ENCODE peak calls at places on chromosomes 12 and 14, in six cellular contexts. C, O, Q, X, Y and R are unnamed samples.

GRCh38 chr14:34981743-34982420 is 910 bp upstream of the SRP54 start:
- DNase-seq in Y (no peak), O (peak), X (no peak), C (peak), Q (peak), R (peak)

GRCh38 chr12:97513921-97514320 is 51.3 kb downstream of the RMST start:
- DNase-seq in X (no peak), Q (no peak), Y (no peak), C (no peak), O (no peak), R (no peak)

GRCh38 chr12:110548678-110549077 is 34.4 kb downstream of the PPTC7 start:
- DNase-seq in O (no peak), Y (no peak), X (no peak), Q (no peak), C (peak), R (no peak)

GRCh38 chr14:22487941-22488340 is 101.1 kb downstream of the DAD1 start:
- DNase-seq in Y (no peak), O (no peak), C (no peak), X (no peak), Q (no peak), R (no peak)

GRCh38 chr12:115224031-115224430 is 540.1 kb upstream of the TBX3 start:
- DNase-seq in X (no peak), Q (no peak), O (no peak), Y (no peak), C (peak), R (no peak)

GRCh38 chr12:91732086-91732485 is 413.6 kb downstream of the BTG1 start:
- DNase-seq in Y (no peak), O (no peak), C (peak), Q (no peak), X (no peak), R (no peak)

GRCh38 chr12:104513681-104514080 is 56.9 kb downstream of the CHST11 start:
- DNase-seq in X (no peak), Y (no peak), O (no peak), Q (no peak), C (peak), R (no peak)

GRCh38 chr12:49612210-49612609 is 6.8 kb upstream of the FAM186B start:
- DNase-seq in X (no peak), C (no peak), O (no peak), Q (no peak), Y (no peak), R (no peak)

GRCh38 chr14:92501891-92502351 is 11.7 kb upstream of the RIN3 start:
- DNase-seq in Y (peak), O (no peak), C (peak), Q (no peak), X (peak), R (no peak)

GRCh38 chr14:81219821-81220487 is 805 bp downstream of the GTF2A1 start:
- DNase-seq in Q (peak), C (peak), X (no peak), Y (no peak), O (no peak), R (peak)

GRCh38 chr12:12294215-12295005 is 27.6 kb upstream of the LRP6 start:
- DNase-seq in O (no peak), Y (no peak), X (no peak), C (peak), Q (no peak), R (no peak)

DNA sequence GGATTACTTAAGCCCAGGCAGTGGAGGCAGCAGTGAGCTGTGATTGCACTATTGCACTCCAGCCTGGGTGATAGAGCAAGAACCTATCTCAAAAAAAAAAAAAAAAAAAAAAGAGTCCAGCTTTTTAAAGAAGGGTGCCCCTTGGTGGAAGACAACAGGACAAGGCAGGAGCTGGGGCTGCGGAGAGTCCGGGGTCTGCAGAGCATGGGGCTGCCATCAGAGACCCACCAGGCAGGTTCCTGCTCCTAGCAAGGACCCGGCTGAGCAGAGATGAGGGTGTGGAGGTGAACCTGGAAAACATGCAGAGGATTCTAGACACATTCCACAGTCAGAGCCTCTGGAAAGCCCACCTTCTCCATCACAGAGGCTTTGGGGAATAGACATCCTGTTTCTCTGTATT is 21.0 kb upstream of the CIPC start:
- DNase-seq in Q (no peak), Y (no peak), C (no peak), X (no peak), O (no peak), R (no peak)
- TF ChIP-seq CTCF in Q (no peak), Y (no peak), C (no peak), X (no peak), O (no peak), R (no peak)

GRCh38 chr12:120238224-120238616 is 27.3 kb downstream of the PXN start:
- DNase-seq in X (no peak), C (no peak), Q (no peak), Y (no peak), O (no peak), R (no peak)

GRCh38 chr12:120231316-120232011 is 30.6 kb upstream of the RPLP0 start:
- DNase-seq in C (peak), Q (peak), X (peak), O (peak), Y (peak), R (no peak)

GRCh38 chr12:120235369-120236123 is 30.0 kb downstream of the PXN start:
- DNase-seq in X (no peak), Y (no peak), Q (no peak), O (no peak), C (no peak), R (no peak)

GRCh38 chr12:120236124-120236398 is 29.5 kb downstream of the PXN start:
- DNase-seq in O (no peak), X (no peak), Y (no peak), C (no peak), Q (peak), R (no peak)

GRCh38 chr12:120234643-120235368 is 30.7 kb downstream of the PXN start:
- DNase-seq in Q (no peak), O (peak), X (peak), C (peak), Y (peak), R (no peak)
- TF ChIP-seq CTCF in Q (no peak), O (peak), X (peak), C (peak), Y (peak), R (no peak)

DNA sequence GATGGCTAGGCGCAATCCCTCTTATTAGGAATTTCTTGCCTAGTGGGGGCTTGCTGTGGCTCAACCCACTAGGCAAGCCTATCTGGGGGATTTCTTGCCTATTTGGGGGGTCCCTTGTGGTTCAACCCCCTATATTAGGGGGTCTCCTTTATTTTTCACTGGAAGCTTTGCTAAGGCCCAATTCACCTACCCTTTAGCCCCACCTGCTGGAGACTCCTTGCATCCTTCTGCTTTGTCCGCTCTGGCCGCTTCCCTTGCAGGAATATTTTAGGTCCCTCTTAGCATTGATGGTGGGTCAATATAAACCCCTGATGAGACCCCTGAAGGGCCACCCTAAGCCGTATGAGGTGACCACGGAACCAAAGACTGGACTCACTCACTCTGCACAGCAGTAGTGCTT is 1552.1 kb downstream of the AACS start:
- DNase-seq in X (no peak), Y (no peak), C (no peak), O (no peak), Q (peak), R (no peak)
- TF ChIP-seq CTCF in X (no peak), Y (peak), C (peak), O (no peak), Q (no peak), R (no peak)

GRCh38 chr14:21241218-21241819 is 27.9 kb downstream of the HNRNPC start:
- DNase-seq in Y (no peak), X (peak), O (peak), Q (no peak), C (no peak), R (no peak)
- TF ChIP-seq CTCF in Y (peak), X (peak), O (peak), Q (peak), C (peak), R (no peak)

GRCh38 chr12:83451189-83451588 is 764.5 kb downstream of the TMTC2 start:
- DNase-seq in Y (no peak), Q (no peak), C (no peak), X (no peak), O (no peak), R (no peak)
- TF ChIP-seq CTCF in Y (no peak), Q (no peak), C (no peak), X (no peak), O (no peak), R (no peak)

GRCh38 chr14:32633214-32633864 is 304.2 kb downstream of the AKAP6 start:
- DNase-seq in X (no peak), O (no peak), C (no peak), Q (no peak), Y (no peak), R (no peak)

GRCh38 chr14:32637582-32637981 is 301.1 kb upstream of the NPAS3 start:
- DNase-seq in Y (no peak), C (peak), X (no peak), Q (no peak), O (no peak), R (no peak)

GRCh38 chr14:32633930-32634329 is 304.7 kb upstream of the NPAS3 start:
- DNase-seq in Y (no peak), Q (no peak), O (no peak), X (no peak), C (no peak), R (no peak)

GRCh38 chr14:32639208-32639607 is 299.5 kb upstream of the NPAS3 start:
- DNase-seq in X (no peak), O (no peak), Y (no peak), Q (no peak), C (no peak), R (no peak)

GRCh38 chr14:32635103-32635719 is 303.5 kb upstream of the NPAS3 start:
- DNase-seq in Y (peak), X (no peak), C (peak), O (no peak), Q (no peak), R (no peak)
- TF ChIP-seq CTCF in Y (no peak), X (no peak), C (no peak), O (no peak), Q (no peak), R (no peak)